ENCODE peak calls at places on chromosomes 3 and 15, in five cellular contexts. T is gastrocnemius medialis, X is fibroblast of lung, C is uterus, H is right lobe of liver. Z is an unnamed sample. For H3K9me3, the result is how much of the 10 kb centered on the place peaks cover.

GRCh38 chr3:175356899-175357324 is 497.8 kb downstream of the NAALADL2 start:
- DNase-seq in H (no peak), X (peak), C (no peak), T (no peak), Z (no peak)

GRCh38 chr3:55704521-55704920 is 217.4 kb upstream of the WNT5A start:
- DNase-seq in H (no peak), T (no peak), X (peak), C (no peak), Z (no peak)

GRCh38 chr15:28128036-28128435 is 28.9 kb upstream of the OCA2 start:
- DNase-seq in H (peak), X (no peak), C (no peak), T (peak), Z (no peak)

GRCh38 chr15:31004220-31004733 is 12.8 kb upstream of the MTMR10 start:
- DNase-seq in C (peak), X (peak), H (no peak), T (no peak), Z (no peak)

GRCh38 chr3:194472290-194472920 is 14.4 kb downstream of the ATP13A3 start:
- DNase-seq in T (no peak), X (peak), C (peak), H (no peak), Z (no peak)

GRCh38 chr3:55487376-55488241 is 503 bp upstream of the WNT5A start:
- DNase-seq in H (peak), X (peak), T (no peak), C (peak), Z (no peak)

GRCh38 chr3:157354722-157355121 is 81.9 kb upstream of the PTX3 start:
- DNase-seq in C (no peak), H (no peak), T (no peak), X (no peak), Z (no peak)

GRCh38 chr3:85821130-85821756 is 862.5 kb downstream of the CADM2 start:
- DNase-seq in H (no peak), X (peak), T (no peak), C (no peak), Z (no peak)

GRCh38 chr3:135970500-135971116 is 5.1 kb downstream of the PPP2R3A start:
- DNase-seq in C (no peak), T (no peak), H (no peak), X (peak), Z (no peak)

GRCh38 chr3:176349706-176350105 is 847.6 kb downstream of the TBL1XR1 start:
- DNase-seq in H (no peak), X (no peak), T (no peak), C (no peak), Z (no peak)

GRCh38 chr3:100358413-100358812 is 23.9 kb downstream of the NIT2 start:
- DNase-seq in T (no peak), C (no peak), H (no peak), X (no peak), Z (no peak)

GRCh38 chr3:66442254-66443249 is 58.3 kb downstream of the LRIG1 start:
- DNase-seq in C (peak), H (peak), T (peak), X (peak), Z (no peak)

GRCh38 chr3:279325-279724 is 82.8 kb downstream of the CHL1 start:
- DNase-seq in X (no peak), C (no peak), T (no peak), H (no peak), Z (no peak)

GRCh38 chr3:13665582-13666226 is 116.8 kb downstream of the FBLN2 start:
- DNase-seq in C (no peak), X (no peak), H (no peak), T (no peak), Z (no peak)

GRCh38 chr15:72737723-72738122 is 45.8 kb downstream of the ADPGK start:
- DNase-seq in H (no peak), C (no peak), T (no peak), X (no peak), Z (no peak)

GRCh38 chr15:80615783-80616391 is 79.2 kb upstream of the ABHD17C start:
- DNase-seq in C (no peak), T (no peak), H (peak), X (peak), Z (no peak)

GRCh38 chr3:97928986-97929385 is 43.2 kb downstream of the RIOX2 start:
- DNase-seq in X (no peak), C (no peak), H (no peak), T (no peak), Z (no peak)
- H3K9me3 ChIP-seq in X (under half), C (under half), H (under half), T (under half), Z (under half)

GRCh38 chr3:45409921-45410320 is 21.5 kb downstream of the LARS2 start:
- DNase-seq in H (no peak), C (peak), X (peak), T (peak), Z (no peak)

GRCh38 chr3:45406812-45407211 is 18.4 kb downstream of the LARS2 start:
- DNase-seq in X (no peak), C (no peak), H (no peak), T (no peak), Z (no peak)

GRCh38 chr3:45407634-45408033 is 19.3 kb downstream of the LARS2 start:
- DNase-seq in H (no peak), T (no peak), C (no peak), X (no peak), Z (no peak)

GRCh38 chr3:45411081-45411480 is 22.7 kb downstream of the LARS2 start:
- DNase-seq in H (no peak), T (no peak), C (no peak), X (no peak), Z (no peak)

DNA sequence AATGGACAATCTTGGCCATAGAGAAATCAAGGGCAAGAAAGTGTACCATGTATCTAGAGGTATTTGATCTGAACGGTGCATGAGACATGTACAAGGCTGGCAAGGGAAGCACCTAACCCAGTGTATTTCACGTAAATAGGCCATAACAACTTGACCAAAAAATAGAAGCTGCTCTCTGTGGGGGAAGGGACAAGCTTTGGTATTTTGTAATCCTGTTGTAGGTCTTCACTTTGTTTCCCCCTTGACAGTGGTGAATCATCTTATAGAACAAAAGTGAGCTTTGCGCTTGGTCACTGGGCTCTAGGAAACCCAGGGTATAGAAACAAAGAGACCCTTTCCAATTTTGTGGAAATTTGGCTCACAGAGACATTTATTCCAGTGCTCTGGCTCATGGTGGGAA is 21.0 kb downstream of the LARS2 start:
- DNase-seq in C (no peak), T (no peak), H (no peak), X (no peak), Z (no peak)
- H3K9me3 ChIP-seq in C (under half), T (under half), H (under half), X (under half), Z (under half)

DNA sequence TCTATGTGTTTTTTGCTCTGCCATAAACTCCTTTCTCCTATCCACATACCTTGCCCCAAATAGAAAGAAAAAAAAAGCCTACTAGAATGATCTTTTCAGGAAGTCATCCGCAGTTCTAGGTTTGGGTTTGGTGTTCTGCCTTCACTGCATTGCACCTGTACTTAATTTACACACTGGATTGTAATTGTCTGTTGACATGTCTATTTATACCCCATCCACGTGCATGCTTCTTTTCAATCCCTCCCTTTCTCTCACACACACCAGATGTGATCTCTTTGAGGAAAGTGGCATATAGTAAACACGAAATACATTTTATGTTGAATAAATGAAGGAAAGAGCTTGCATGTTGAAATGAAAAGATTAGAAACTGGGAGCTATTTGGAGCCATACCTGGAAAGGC is 860.2 kb upstream of the SEMA6D start:
- DNase-seq in C (no peak), H (no peak), T (no peak), X (no peak), Z (no peak)
- H3K9me3 ChIP-seq in C (under half), H (under half), T (under half), X (under half), Z (under half)

GRCh38 chr15:24835301-24835700 is 119.5 kb upstream of the SNRPN start:
- DNase-seq in T (no peak), H (no peak), C (no peak), X (no peak), Z (no peak)
- H3K9me3 ChIP-seq in T (under half), H (under half), C (under half), X (under half), Z (under half)

Z was measured in thoracic aorta.